ENCODE peak calls at places on chromosome 2, in four cellular contexts. One of them, this sample, is unnamed.

GRCh38 chr2:189347540-189347939 is 93.7 kb upstream of the WDR75 start:
- DNase-seq in activated T-helper 1 cell treated with Interleukin-2 at 50 U/mL for 16 hours: no peak
- DNase-seq in effector memory CD8-positive, alpha-beta T cell: no peak
- DNase-seq in T-helper 2 cell: no peak
- DNase-seq in this sample: peak

GRCh38 chr2:32135409-32135808 is 30.3 kb upstream of the SLC30A6 start:
- DNase-seq in activated T-helper 1 cell treated with Interleukin-2 at 50 U/mL for 16 hours: no peak
- DNase-seq in effector memory CD8-positive, alpha-beta T cell: no peak
- DNase-seq in T-helper 2 cell: no peak
- DNase-seq in this sample: peak

GRCh38 chr2:241315879-241316700 is at the start of gene SEPTIN2:
- DNase-seq in activated T-helper 1 cell treated with Interleukin-2 at 50 U/mL for 16 hours: no peak
- DNase-seq in effector memory CD8-positive, alpha-beta T cell: peak
- DNase-seq in T-helper 2 cell: no peak
- DNase-seq in this sample: peak

GRCh38 chr2:83899271-83899670 is 559.8 kb downstream of the SUCLG1 start:
- DNase-seq in activated T-helper 1 cell treated with Interleukin-2 at 50 U/mL for 16 hours: no peak
- DNase-seq in effector memory CD8-positive, alpha-beta T cell: no peak
- DNase-seq in T-helper 2 cell: no peak
- DNase-seq in this sample: no peak

GRCh38 chr2:205024822-205025518 is 479.7 kb downstream of the PARD3B start:
- DNase-seq in activated T-helper 1 cell treated with Interleukin-2 at 50 U/mL for 16 hours: no peak
- DNase-seq in effector memory CD8-positive, alpha-beta T cell: no peak
- DNase-seq in T-helper 2 cell: no peak
- DNase-seq in this sample: peak

GRCh38 chr2:147515213-147515612 is 329.6 kb upstream of the ACVR2A start:
- DNase-seq in activated T-helper 1 cell treated with Interleukin-2 at 50 U/mL for 16 hours: no peak
- DNase-seq in effector memory CD8-positive, alpha-beta T cell: no peak
- DNase-seq in T-helper 2 cell: no peak
- DNase-seq in this sample: no peak

GRCh38 chr2:111194835-111195621 is 74.3 kb downstream of the BCL2L11 start:
- DNase-seq in activated T-helper 1 cell treated with Interleukin-2 at 50 U/mL for 16 hours: no peak
- DNase-seq in effector memory CD8-positive, alpha-beta T cell: no peak
- DNase-seq in T-helper 2 cell: no peak
- DNase-seq in this sample: peak

GRCh38 chr2:29295843-29296242 is 180.6 kb downstream of the CLIP4 start:
- DNase-seq in activated T-helper 1 cell treated with Interleukin-2 at 50 U/mL for 16 hours: no peak
- DNase-seq in effector memory CD8-positive, alpha-beta T cell: no peak
- DNase-seq in T-helper 2 cell: no peak
- DNase-seq in this sample: no peak

GRCh38 chr2:201618744-201619654 is 24.3 kb downstream of the TMEM237 start:
- DNase-seq in activated T-helper 1 cell treated with Interleukin-2 at 50 U/mL for 16 hours: no peak
- DNase-seq in effector memory CD8-positive, alpha-beta T cell: no peak
- DNase-seq in T-helper 2 cell: no peak
- DNase-seq in this sample: peak

GRCh38 chr2:107811982-107812381 is 14.7 kb upstream of the RGPD4 start:
- DNase-seq in activated T-helper 1 cell treated with Interleukin-2 at 50 U/mL for 16 hours: no peak
- DNase-seq in effector memory CD8-positive, alpha-beta T cell: no peak
- DNase-seq in T-helper 2 cell: no peak
- DNase-seq in this sample: no peak

GRCh38 chr2:237482485-237482884 is 4.6 kb upstream of the MLPH start:
- DNase-seq in activated T-helper 1 cell treated with Interleukin-2 at 50 U/mL for 16 hours: no peak
- DNase-seq in effector memory CD8-positive, alpha-beta T cell: no peak
- DNase-seq in T-helper 2 cell: no peak
- DNase-seq in this sample: no peak

This sample was measured in brain microvascular endothelial cell.